ENCODE peak calls at places on chromosomes 12 and 14, in six cellular contexts. B, F, T, H, G and M are unnamed samples.

GRCh38 chr12:84463756-84464495 is 448.7 kb downstream of the SLC6A15 start:
- DNase-seq in B (no peak), F (no peak), G (no peak), H (no peak), T (no peak), M (no peak)

GRCh38 chr14:81208489-81208888 is 12.3 kb downstream of the GTF2A1 start:
- DNase-seq in T (no peak), G (peak), B (no peak), F (no peak), H (no peak), M (no peak)

GRCh38 chr12:43882578-43883178 is 46.8 kb downstream of the TMEM117 start:
- DNase-seq in F (peak), G (no peak), H (peak), B (peak), T (no peak), M (peak)

GRCh38 chr14:104427126-104427851 is 152.3 kb upstream of the C14orf180 start:
- DNase-seq in F (no peak), G (no peak), B (no peak), H (no peak), T (no peak), M (no peak)

GRCh38 chr12:110577717-110578521 is 5.2 kb downstream of the PPTC7 start:
- DNase-seq in G (no peak), F (no peak), H (peak), T (no peak), B (no peak), M (no peak)

GRCh38 chr14:35341454-35342159 is 49.4 kb downstream of the PSMA6 start:
- DNase-seq in T (peak), H (peak), F (peak), B (no peak), G (peak), M (peak)

GRCh38 chr12:3634348-3634747 is 118.6 kb downstream of the CRACR2A start:
- DNase-seq in F (peak), B (no peak), G (no peak), T (no peak), H (no peak), M (no peak)

GRCh38 chr12:111435661-111436201 is 30.0 kb downstream of the SH2B3 start:
- DNase-seq in F (no peak), H (no peak), T (no peak), G (no peak), B (no peak), M (no peak)

GRCh38 chr12:86254399-86255107 is 1.6 kb downstream of the MGAT4C start:
- DNase-seq in G (no peak), B (no peak), T (no peak), H (peak), F (no peak), M (no peak)

GRCh38 chr14:54891471-54892245 is 11.0 kb downstream of the GCH1 start:
- DNase-seq in B (no peak), F (no peak), G (no peak), H (no peak), T (no peak), M (no peak)

DNA sequence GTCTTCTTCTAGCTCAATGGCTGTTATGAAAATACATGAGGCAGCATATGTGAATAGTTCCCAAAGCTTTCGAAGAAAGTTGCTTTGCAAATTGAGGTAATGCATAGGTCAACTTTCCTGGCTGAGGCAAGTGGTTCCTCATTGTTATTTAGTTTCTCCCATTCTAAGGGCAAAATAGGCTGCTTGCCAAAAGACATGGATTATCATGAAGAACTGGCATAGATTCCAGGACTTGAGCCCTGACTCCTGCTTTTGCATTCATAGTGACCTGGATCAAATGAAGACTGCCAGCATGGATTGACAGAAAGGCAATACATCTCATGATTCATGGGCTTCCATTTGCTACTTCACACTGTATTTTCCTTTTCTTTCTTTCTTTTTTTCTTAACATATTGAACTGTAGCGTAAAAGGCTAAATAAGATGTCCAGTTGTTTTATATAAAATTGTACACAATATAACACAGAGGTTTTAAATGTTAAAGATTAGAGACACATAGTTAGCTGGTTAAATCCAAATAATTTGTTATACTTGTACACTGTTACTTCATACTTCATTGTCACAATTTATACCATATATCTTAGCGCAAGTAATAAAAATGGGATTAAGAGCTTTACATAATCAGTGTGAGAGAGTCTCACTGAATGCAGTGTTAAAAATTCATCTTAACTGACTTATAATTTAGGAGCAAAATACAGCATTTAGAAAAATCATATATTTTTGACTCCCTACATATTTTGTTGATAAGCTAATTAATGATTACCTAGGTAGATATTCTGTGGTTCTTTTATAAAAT is 35.9 kb downstream of the LRFN5 start:
- DNase-seq in B (no peak), H (no peak), T (no peak), F (peak), G (no peak), M (no peak)
- H3K4me3 ChIP-seq in B (no peak), H (no peak), T (no peak), F (no peak), G (no peak), M (no peak)

GRCh38 chr14:49904270-49904669 is 11.4 kb downstream of the ARF6 start:
- DNase-seq in F (no peak), H (no peak), T (no peak), B (no peak), G (no peak), M (no peak)

GRCh38 chr14:49908433-49908782 is 15.5 kb downstream of the ARF6 start:
- DNase-seq in T (no peak), G (no peak), B (no peak), F (no peak), H (no peak), M (no peak)

GRCh38 chr14:49909016-49909415 is 16.1 kb downstream of the ARF6 start:
- DNase-seq in B (no peak), H (no peak), F (no peak), G (no peak), T (no peak), M (no peak)

GRCh38 chr14:49907186-49907585 is 14.3 kb downstream of the ARF6 start:
- DNase-seq in H (no peak), B (no peak), T (no peak), G (no peak), F (no peak), M (no peak)
- H3K4me3 ChIP-seq in H (no peak), B (no peak), T (no peak), G (no peak), F (no peak), M (no peak)

DNA sequence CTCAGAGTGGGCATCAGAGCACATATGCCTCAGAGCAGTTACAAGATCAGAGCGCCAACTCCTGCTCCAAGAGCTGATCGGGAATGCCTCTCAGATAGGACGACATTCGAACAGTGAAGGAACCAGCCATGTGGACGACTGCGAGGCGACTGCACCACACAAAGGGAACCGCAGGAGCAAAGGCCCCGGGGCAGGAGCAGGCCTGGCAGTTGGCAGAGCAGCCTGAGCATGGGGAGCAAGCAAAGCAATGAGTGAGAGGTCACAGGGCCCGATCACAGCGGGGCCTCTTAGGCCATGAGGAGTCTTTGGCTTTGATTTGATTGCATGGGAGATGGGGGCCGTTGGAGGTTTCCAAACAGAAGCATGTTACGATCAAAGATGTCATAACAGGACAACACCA is 90.3 kb downstream of the LGMN start:
- DNase-seq in T (no peak), H (no peak), B (no peak), G (no peak), F (no peak), M (no peak)
- H3K4me3 ChIP-seq in T (no peak), H (no peak), B (no peak), G (no peak), F (no peak), M (no peak)

GRCh38 chr12:120264511-120265202 is 873 bp downstream of the PXN start:
- DNase-seq in B (no peak), F (no peak), H (no peak), T (peak), G (no peak), M (no peak)

GRCh38 chr12:120265483-120266179 is at the start of gene PXN:
- DNase-seq in G (peak), T (peak), B (peak), H (peak), F (peak), M (peak)

GRCh38 chr12:120267736-120268135 is 2.2 kb upstream of the PXN start:
- DNase-seq in G (no peak), H (no peak), T (no peak), F (no peak), B (no peak), M (no peak)

GRCh38 chr12:120265203-120265482 is 387 bp downstream of the PXN start:
- DNase-seq in T (no peak), B (no peak), F (no peak), G (no peak), H (no peak), M (no peak)

DNA sequence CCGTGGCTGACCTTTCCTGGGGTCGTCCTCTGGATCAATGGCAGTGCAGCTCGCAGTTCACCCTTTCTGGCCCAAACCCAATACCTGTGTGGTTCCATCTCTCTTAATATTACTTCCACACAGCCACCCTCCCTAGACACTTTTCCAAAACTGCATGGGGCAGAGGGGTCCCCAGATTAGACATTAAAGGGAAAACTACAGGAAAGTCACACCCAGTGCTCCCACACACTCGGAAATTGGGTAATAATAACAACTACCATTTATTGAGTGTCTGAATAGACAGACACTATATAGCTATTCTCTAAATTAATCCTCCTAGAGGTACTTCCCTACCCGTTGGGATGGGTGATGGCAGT is 628 bp upstream of the PXN start:
- DNase-seq in H (no peak), B (no peak), G (no peak), T (no peak), F (no peak), M (no peak)
- H3K4me3 ChIP-seq in H (no peak), B (no peak), G (peak), T (no peak), F (no peak), M (peak)

DNA sequence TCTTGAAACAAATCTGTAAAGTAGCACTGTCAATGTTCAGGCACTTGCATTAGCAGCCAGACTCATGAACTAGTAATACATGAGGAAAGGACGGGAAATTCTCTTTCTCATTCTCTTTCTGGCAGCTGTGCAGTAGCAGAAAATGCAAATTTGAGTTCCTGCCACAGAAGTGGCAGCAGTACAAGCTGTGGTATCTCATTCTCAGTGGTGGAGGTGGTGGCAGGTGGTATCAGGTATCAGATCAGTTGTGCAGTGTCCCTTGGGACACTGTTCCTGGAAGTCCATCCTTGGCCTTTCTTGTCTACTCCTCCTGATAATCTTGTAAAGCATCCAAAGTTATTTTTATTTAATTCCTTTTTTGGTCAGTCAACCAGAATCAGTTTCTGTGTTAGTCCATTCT is 103.0 kb downstream of the C12orf42 start:
- DNase-seq in B (peak), T (no peak), H (no peak), G (no peak), F (no peak), M (no peak)
- H3K4me3 ChIP-seq in B (no peak), T (no peak), H (no peak), G (no peak), F (no peak), M (no peak)

DNA sequence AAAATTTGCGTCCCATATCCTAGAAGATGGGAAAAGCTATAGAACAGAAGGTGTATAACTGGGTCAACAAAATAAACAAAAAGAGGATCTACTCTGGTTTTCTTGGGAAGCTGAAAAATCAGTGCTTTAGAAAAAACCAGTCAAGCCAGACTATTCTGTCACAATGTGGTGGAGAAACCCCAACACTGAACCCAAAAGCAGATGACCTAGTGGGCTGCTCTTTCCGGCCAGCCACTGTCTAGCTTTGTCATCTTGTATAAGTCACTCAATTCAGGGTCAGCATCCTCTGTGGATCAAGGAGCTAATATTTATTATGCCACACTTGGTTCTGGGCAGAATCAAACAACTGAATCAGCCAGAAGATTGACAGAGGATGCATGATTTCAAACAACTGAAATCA is 26.6 kb upstream of the TMCC3 start:
- DNase-seq in F (no peak), H (no peak), T (no peak), G (no peak), B (no peak), M (no peak)
- H3K4me3 ChIP-seq in F (no peak), H (no peak), T (no peak), G (no peak), B (no peak), M (no peak)

DNA sequence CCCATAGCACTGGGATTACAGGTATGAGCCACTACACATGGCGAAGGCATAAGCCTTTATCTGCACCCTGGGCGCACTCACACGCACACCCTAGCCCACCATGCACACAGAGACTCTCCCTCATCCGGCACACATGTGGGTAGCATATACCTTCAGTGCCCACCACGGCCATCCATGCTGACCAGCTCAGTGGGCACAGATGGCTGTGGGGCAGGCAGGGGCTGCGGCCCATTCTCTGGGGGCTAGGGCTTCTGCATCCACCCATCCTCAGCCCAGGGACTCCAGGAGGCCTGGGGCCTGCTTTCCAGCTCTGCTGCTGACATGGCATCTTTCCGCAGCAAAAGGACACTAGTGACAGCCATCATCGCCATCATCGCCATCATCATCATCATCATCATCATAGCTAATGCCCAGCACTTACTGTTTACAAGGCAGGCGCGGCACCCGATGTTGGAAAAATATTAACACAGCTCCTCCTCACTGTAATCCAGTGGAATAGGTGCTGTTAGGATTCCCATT is 111.2 kb downstream of the NCOR2 start:
- DNase-seq in H (no peak), T (no peak), F (no peak), G (peak), B (no peak), M (no peak)
- H3K4me3 ChIP-seq in H (no peak), T (no peak), F (no peak), G (no peak), B (peak), M (no peak)

GRCh38 chr14:23442721-23443356 is 7.4 kb upstream of the MYH7 start:
- DNase-seq in F (peak), B (no peak), G (peak), T (peak), H (no peak), M (no peak)

GRCh38 chr14:23441076-23441475 is 5.6 kb upstream of the MYH7 start:
- DNase-seq in T (no peak), G (no peak), F (peak), H (peak), B (no peak), M (no peak)

GRCh38 chr14:23444314-23444713 is 8.9 kb upstream of the MYH7 start:
- DNase-seq in H (no peak), B (no peak), T (no peak), F (no peak), G (no peak), M (no peak)

GRCh38 chr14:23443881-23444280 is 8.4 kb upstream of the MYH7 start:
- DNase-seq in H (no peak), G (no peak), T (no peak), B (no peak), F (peak), M (no peak)

DNA sequence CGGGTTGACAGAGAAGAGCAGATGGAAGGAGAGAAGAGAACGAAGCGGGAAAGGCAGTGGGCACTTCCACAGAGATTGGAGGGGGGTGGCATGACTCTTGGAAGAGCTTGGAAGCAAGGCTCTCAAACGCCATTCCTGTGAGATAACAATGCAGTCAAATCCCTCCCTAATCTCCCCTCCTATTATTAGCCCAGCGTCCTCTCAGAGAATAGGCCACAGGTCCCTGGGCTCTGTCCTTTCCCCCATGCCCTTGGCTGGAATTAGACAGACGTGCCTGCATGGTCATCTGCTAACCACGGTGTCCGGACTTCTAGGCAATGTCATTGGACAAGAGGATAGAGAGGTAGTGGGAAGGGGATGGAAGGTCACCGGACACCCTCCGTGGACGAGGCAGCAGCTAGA is 8.0 kb upstream of the MYH7 start:
- DNase-seq in G (peak), B (no peak), H (no peak), F (peak), T (peak), M (no peak)
- H3K4me3 ChIP-seq in G (no peak), B (no peak), H (no peak), F (no peak), T (peak), M (no peak)

GRCh38 chr12:26242683-26243082 is 47.3 kb downstream of the SSPN start:
- DNase-seq in B (no peak), G (no peak), F (no peak), H (no peak), T (no peak), M (no peak)

GRCh38 chr12:26246483-26247164 is 51.3 kb downstream of the SSPN start:
- DNase-seq in T (no peak), H (no peak), B (no peak), G (no peak), F (no peak), M (no peak)

GRCh38 chr12:26247873-26248272 is 52.5 kb downstream of the SSPN start:
- DNase-seq in B (no peak), H (peak), T (no peak), F (no peak), G (no peak), M (no peak)

GRCh38 chr12:26245175-26245942 is 50.0 kb downstream of the SSPN start:
- DNase-seq in H (no peak), T (no peak), B (peak), G (no peak), F (no peak), M (no peak)

GRCh38 chr12:26244503-26244902 is 49.1 kb downstream of the SSPN start:
- DNase-seq in B (no peak), F (no peak), T (no peak), H (no peak), G (no peak), M (no peak)
- H3K4me3 ChIP-seq in B (no peak), F (no peak), T (no peak), H (no peak), G (no peak), M (no peak)